ENCODE peak calls at places on chromosomes 7 and 10, in four cellular contexts. K is T-cell, H is uterus, I is ovary. A is an unnamed sample.
A peak's percentile ranks its signal among the peaks of the same experiment; 100 is the strongest.

GRCh38 chr10:43376828-43377227 is 5.4 kb downstream of the FXYD4 start:
- DNase-seq in K (no peak), H (no peak), I (no peak), A (no peak)

GRCh38 chr10:92839191-92840085 is 8.9 kb upstream of the EXOC6 start:
- DNase-seq in K (peak; percentile 36), H (peak; percentile 31), I (peak; percentile 37), A (no peak)

GRCh38 chr7:41967156-41967555 is 264.3 kb upstream of the INHBA start:
- DNase-seq in K (no peak), H (no peak), I (no peak), A (no peak)

GRCh38 chr7:83517026-83517700 is 131.8 kb downstream of the SEMA3E start:
- DNase-seq in K (no peak), H (no peak), I (no peak), A (no peak)

GRCh38 chr7:124989911-124990310 is 60.3 kb upstream of the POT1 start:
- DNase-seq in K (no peak), H (no peak), I (no peak), A (no peak)

GRCh38 chr7:54253036-54253373 is 289.2 kb upstream of the VSTM2A start:
- DNase-seq in K (no peak), H (no peak), I (no peak), A (no peak)

GRCh38 chr10:30433286-30433778 is 652 bp upstream of the MAP3K8 start:
- DNase-seq in K (peak; percentile 31), H (peak; percentile 84), I (peak; percentile 76), A (peak; percentile 71)

GRCh38 chr7:117098457-117098856 is 145.2 kb downstream of the ST7 start:
- DNase-seq in K (no peak), H (no peak), I (no peak), A (no peak)

GRCh38 chr10:79137826-79138225 is 69.1 kb downstream of the ZMIZ1 start:
- DNase-seq in K (peak; percentile 10), H (no peak), I (peak; percentile 74), A (no peak)

GRCh38 chr10:122417667-122418066 is 36.8 kb upstream of the ARMS2 start:
- DNase-seq in K (no peak), H (no peak), I (no peak), A (no peak)

GRCh38 chr7:123749537-123749857 is 694 bp upstream of the WASL start:
- DNase-seq in K (peak; percentile 19), H (no peak), I (no peak), A (no peak)

GRCh38 chr10:118991326-118991725 is 38.2 kb upstream of the NANOS1 start:
- DNase-seq in K (no peak), H (no peak), I (no peak), A (no peak)

GRCh38 chr10:30062090-30062489 is 2.7 kb upstream of the JCAD start:
- DNase-seq in K (no peak), H (no peak), I (no peak), A (no peak)

GRCh38 chr10:74987339-74988054 is 124.0 kb upstream of the SAMD8 start:
- DNase-seq in K (no peak), H (peak; percentile 42), I (no peak), A (no peak)

GRCh38 chr7:22356010-22356854 is 722 bp downstream of the RAPGEF5 start:
- DNase-seq in K (no peak), H (no peak), I (peak; percentile 12), A (no peak)

GRCh38 chr7:32616625-32617024 is 121.3 kb downstream of the AVL9 start:
- DNase-seq in K (no peak), H (no peak), I (no peak), A (no peak)

GRCh38 chr10:52662255-52662654 is 110.3 kb downstream of the MBL2 start:
- DNase-seq in K (no peak), H (no peak), I (no peak), A (no peak)

GRCh38 chr10:119466076-119466475 is 76.4 kb downstream of the RGS10 start:
- DNase-seq in K (no peak), H (no peak), I (no peak), A (no peak)

GRCh38 chr7:42605800-42606199 is 306.1 kb downstream of the C7orf25 start:
- DNase-seq in K (no peak), H (no peak), I (no peak), A (no peak)

GRCh38 chr7:102874966-102875365 is 37.8 kb upstream of the LRRC17 start:
- DNase-seq in K (no peak), H (no peak), I (no peak), A (no peak)

GRCh38 chr10:131453772-131454634 is 142.5 kb upstream of the TCERG1L start:
- DNase-seq in K (peak; percentile 34), H (no peak), I (peak; percentile 91), A (no peak)

GRCh38 chr7:32034052-32034451 is 36.2 kb downstream of the PDE1C start:
- DNase-seq in K (no peak), H (no peak), I (no peak), A (no peak)

GRCh38 chr7:114413741-114414140 is 874 bp upstream of the FOXP2 start:
- DNase-seq in K (no peak), H (no peak), I (no peak), A (no peak)

GRCh38 chr10:63430091-63430998 is 35.4 kb downstream of the JMJD1C start:
- DNase-seq in K (no peak), H (no peak), I (no peak), A (peak; percentile 11)

GRCh38 chr7:90178592-90179279 is 24.5 kb downstream of the STEAP1 start:
- DNase-seq in K (no peak), H (no peak), I (no peak), A (peak; percentile 89)

GRCh38 chr10:15430969-15431791 is 60.1 kb upstream of the FAM171A1 start:
- DNase-seq in K (no peak), H (no peak), I (no peak), A (no peak)

GRCh38 chr10:70283071-70283444 is 746 bp downstream of the NPFFR1 start:
- DNase-seq in K (no peak), H (no peak), I (no peak), A (no peak)

GRCh38 chr10:35626971-35627507 is 15.1 kb downstream of the FZD8 start:
- DNase-seq in K (no peak), H (no peak), I (no peak), A (no peak)

GRCh38 chr10:99461230-99461629 is 30.8 kb upstream of the GOT1 start:
- DNase-seq in K (no peak), H (no peak), I (no peak), A (peak; percentile 60)